ENCODE peak calls at places on chromosomes 3 and 15, in nine cellular contexts. One of them, this sample, is unnamed.

GRCh38 chr3:102018544-102018943 is 169.2 kb downstream of the NFKBIZ start:
- DNase-seq in HTR-8/SVneo: no peak
- DNase-seq in activated CD8-positive, alpha-beta memory T cell treated with anti-CD3 and anti-CD28 coated beads for 1 hour: no peak
- DNase-seq in stimulated activated CD4-positive, alpha-beta T cell treated with anti-CD3 and anti-CD28 coated beads, Interleukin-12 subunit alpha, Interleukin-12 subunit beta, amount 100 ng/mL, for 48 hours: no peak
- DNase-seq in hippocampal formation: no peak
- DNase-seq in neural crest cell: no peak
- DNase-seq in activated T-helper 1 cell treated with Interleukin-2 at 50 U/mL for 16 hours: no peak
- DNase-seq in kidney tubule cell: no peak
- DNase-seq in ELR: no peak
- DNase-seq in this sample: no peak

GRCh38 chr3:13835246-13835645 is 44.6 kb downstream of the WNT7A start:
- DNase-seq in HTR-8/SVneo: no peak
- DNase-seq in activated CD8-positive, alpha-beta memory T cell treated with anti-CD3 and anti-CD28 coated beads for 1 hour: no peak
- DNase-seq in stimulated activated CD4-positive, alpha-beta T cell treated with anti-CD3 and anti-CD28 coated beads, Interleukin-12 subunit alpha, Interleukin-12 subunit beta, amount 100 ng/mL, for 48 hours: no peak
- DNase-seq in hippocampal formation: no peak
- DNase-seq in neural crest cell: no peak
- DNase-seq in activated T-helper 1 cell treated with Interleukin-2 at 50 U/mL for 16 hours: no peak
- DNase-seq in kidney tubule cell: no peak
- DNase-seq in ELR: no peak
- DNase-seq in this sample: no peak

GRCh38 chr3:128975276-128975675 is 18.6 kb downstream of the CFAP92 start:
- DNase-seq in HTR-8/SVneo: no peak
- DNase-seq in activated CD8-positive, alpha-beta memory T cell treated with anti-CD3 and anti-CD28 coated beads for 1 hour: no peak
- DNase-seq in stimulated activated CD4-positive, alpha-beta T cell treated with anti-CD3 and anti-CD28 coated beads, Interleukin-12 subunit alpha, Interleukin-12 subunit beta, amount 100 ng/mL, for 48 hours: no peak
- DNase-seq in hippocampal formation: no peak
- DNase-seq in neural crest cell: no peak
- DNase-seq in activated T-helper 1 cell treated with Interleukin-2 at 50 U/mL for 16 hours: no peak
- DNase-seq in kidney tubule cell: no peak
- DNase-seq in ELR: no peak
- DNase-seq in this sample: no peak

GRCh38 chr3:189424922-189425321 is 206.3 kb upstream of the TP63 start:
- DNase-seq in HTR-8/SVneo: no peak
- DNase-seq in activated CD8-positive, alpha-beta memory T cell treated with anti-CD3 and anti-CD28 coated beads for 1 hour: no peak
- DNase-seq in stimulated activated CD4-positive, alpha-beta T cell treated with anti-CD3 and anti-CD28 coated beads, Interleukin-12 subunit alpha, Interleukin-12 subunit beta, amount 100 ng/mL, for 48 hours: no peak
- DNase-seq in hippocampal formation: no peak
- DNase-seq in neural crest cell: no peak
- DNase-seq in activated T-helper 1 cell treated with Interleukin-2 at 50 U/mL for 16 hours: no peak
- DNase-seq in kidney tubule cell: no peak
- DNase-seq in ELR: no peak
- DNase-seq in this sample: no peak

GRCh38 chr3:180358179-180358578 is 243.8 kb upstream of the TTC14 start:
- DNase-seq in HTR-8/SVneo: no peak
- DNase-seq in activated CD8-positive, alpha-beta memory T cell treated with anti-CD3 and anti-CD28 coated beads for 1 hour: no peak
- DNase-seq in stimulated activated CD4-positive, alpha-beta T cell treated with anti-CD3 and anti-CD28 coated beads, Interleukin-12 subunit alpha, Interleukin-12 subunit beta, amount 100 ng/mL, for 48 hours: no peak
- DNase-seq in hippocampal formation: no peak
- DNase-seq in neural crest cell: no peak
- DNase-seq in activated T-helper 1 cell treated with Interleukin-2 at 50 U/mL for 16 hours: no peak
- DNase-seq in kidney tubule cell: peak
- DNase-seq in ELR: peak
- DNase-seq in this sample: no peak

GRCh38 chr3:104787306-104787705 is 579.4 kb upstream of the ALCAM start:
- DNase-seq in HTR-8/SVneo: no peak
- DNase-seq in activated CD8-positive, alpha-beta memory T cell treated with anti-CD3 and anti-CD28 coated beads for 1 hour: no peak
- DNase-seq in stimulated activated CD4-positive, alpha-beta T cell treated with anti-CD3 and anti-CD28 coated beads, Interleukin-12 subunit alpha, Interleukin-12 subunit beta, amount 100 ng/mL, for 48 hours: no peak
- DNase-seq in hippocampal formation: no peak
- DNase-seq in neural crest cell: no peak
- DNase-seq in activated T-helper 1 cell treated with Interleukin-2 at 50 U/mL for 16 hours: no peak
- DNase-seq in kidney tubule cell: no peak
- DNase-seq in ELR: no peak
- DNase-seq in this sample: no peak

GRCh38 chr3:67657192-67657591 is 2.8 kb upstream of the SUCLG2 start:
- DNase-seq in HTR-8/SVneo: no peak
- DNase-seq in activated CD8-positive, alpha-beta memory T cell treated with anti-CD3 and anti-CD28 coated beads for 1 hour: no peak
- DNase-seq in stimulated activated CD4-positive, alpha-beta T cell treated with anti-CD3 and anti-CD28 coated beads, Interleukin-12 subunit alpha, Interleukin-12 subunit beta, amount 100 ng/mL, for 48 hours: no peak
- DNase-seq in hippocampal formation: no peak
- DNase-seq in neural crest cell: no peak
- DNase-seq in activated T-helper 1 cell treated with Interleukin-2 at 50 U/mL for 16 hours: no peak
- DNase-seq in kidney tubule cell: no peak
- DNase-seq in ELR: no peak
- DNase-seq in this sample: no peak

GRCh38 chr3:111691293-111691909 is 96.3 kb upstream of the ZBED2 start:
- DNase-seq in HTR-8/SVneo: no peak
- DNase-seq in activated CD8-positive, alpha-beta memory T cell treated with anti-CD3 and anti-CD28 coated beads for 1 hour: no peak
- DNase-seq in stimulated activated CD4-positive, alpha-beta T cell treated with anti-CD3 and anti-CD28 coated beads, Interleukin-12 subunit alpha, Interleukin-12 subunit beta, amount 100 ng/mL, for 48 hours: no peak
- DNase-seq in hippocampal formation: peak
- DNase-seq in neural crest cell: no peak
- DNase-seq in activated T-helper 1 cell treated with Interleukin-2 at 50 U/mL for 16 hours: no peak
- DNase-seq in kidney tubule cell: peak
- DNase-seq in ELR: peak
- DNase-seq in this sample: no peak

GRCh38 chr3:9105421-9105820 is 142.1 kb upstream of the RAD18 start:
- DNase-seq in HTR-8/SVneo: no peak
- DNase-seq in activated CD8-positive, alpha-beta memory T cell treated with anti-CD3 and anti-CD28 coated beads for 1 hour: no peak
- DNase-seq in stimulated activated CD4-positive, alpha-beta T cell treated with anti-CD3 and anti-CD28 coated beads, Interleukin-12 subunit alpha, Interleukin-12 subunit beta, amount 100 ng/mL, for 48 hours: no peak
- DNase-seq in hippocampal formation: no peak
- DNase-seq in neural crest cell: no peak
- DNase-seq in activated T-helper 1 cell treated with Interleukin-2 at 50 U/mL for 16 hours: no peak
- DNase-seq in kidney tubule cell: no peak
- DNase-seq in ELR: no peak
- DNase-seq in this sample: no peak

GRCh38 chr3:42600958-42601675 is 631 bp downstream of the NKTR start:
- DNase-seq in HTR-8/SVneo: peak
- DNase-seq in activated CD8-positive, alpha-beta memory T cell treated with anti-CD3 and anti-CD28 coated beads for 1 hour: no peak
- DNase-seq in stimulated activated CD4-positive, alpha-beta T cell treated with anti-CD3 and anti-CD28 coated beads, Interleukin-12 subunit alpha, Interleukin-12 subunit beta, amount 100 ng/mL, for 48 hours: peak
- DNase-seq in hippocampal formation: no peak
- DNase-seq in neural crest cell: no peak
- DNase-seq in activated T-helper 1 cell treated with Interleukin-2 at 50 U/mL for 16 hours: peak
- DNase-seq in kidney tubule cell: peak
- DNase-seq in ELR: peak
- DNase-seq in this sample: peak

GRCh38 chr15:99720533-99720932 is 12.7 kb downstream of the LYSMD4 start:
- DNase-seq in HTR-8/SVneo: no peak
- DNase-seq in activated CD8-positive, alpha-beta memory T cell treated with anti-CD3 and anti-CD28 coated beads for 1 hour: no peak
- DNase-seq in stimulated activated CD4-positive, alpha-beta T cell treated with anti-CD3 and anti-CD28 coated beads, Interleukin-12 subunit alpha, Interleukin-12 subunit beta, amount 100 ng/mL, for 48 hours: no peak
- DNase-seq in hippocampal formation: no peak
- DNase-seq in neural crest cell: no peak
- DNase-seq in activated T-helper 1 cell treated with Interleukin-2 at 50 U/mL for 16 hours: no peak
- DNase-seq in kidney tubule cell: no peak
- DNase-seq in ELR: no peak
- DNase-seq in this sample: no peak

GRCh38 chr3:103195201-103195600 is 760.4 kb downstream of the ZPLD1 start:
- DNase-seq in HTR-8/SVneo: no peak
- DNase-seq in activated CD8-positive, alpha-beta memory T cell treated with anti-CD3 and anti-CD28 coated beads for 1 hour: no peak
- DNase-seq in stimulated activated CD4-positive, alpha-beta T cell treated with anti-CD3 and anti-CD28 coated beads, Interleukin-12 subunit alpha, Interleukin-12 subunit beta, amount 100 ng/mL, for 48 hours: no peak
- DNase-seq in hippocampal formation: no peak
- DNase-seq in neural crest cell: no peak
- DNase-seq in activated T-helper 1 cell treated with Interleukin-2 at 50 U/mL for 16 hours: no peak
- DNase-seq in kidney tubule cell: peak
- DNase-seq in ELR: peak
- DNase-seq in this sample: no peak

GRCh38 chr15:88657326-88658069 is 18.7 kb downstream of the ISG20 start:
- DNase-seq in HTR-8/SVneo: peak
- DNase-seq in activated CD8-positive, alpha-beta memory T cell treated with anti-CD3 and anti-CD28 coated beads for 1 hour: no peak
- DNase-seq in stimulated activated CD4-positive, alpha-beta T cell treated with anti-CD3 and anti-CD28 coated beads, Interleukin-12 subunit alpha, Interleukin-12 subunit beta, amount 100 ng/mL, for 48 hours: no peak
- DNase-seq in hippocampal formation: peak
- DNase-seq in neural crest cell: peak
- DNase-seq in activated T-helper 1 cell treated with Interleukin-2 at 50 U/mL for 16 hours: no peak
- DNase-seq in kidney tubule cell: peak
- DNase-seq in ELR: peak
- DNase-seq in this sample: no peak

GRCh38 chr15:33226559-33227181 is 32.2 kb upstream of the FMN1 start:
- DNase-seq in HTR-8/SVneo: no peak
- DNase-seq in activated CD8-positive, alpha-beta memory T cell treated with anti-CD3 and anti-CD28 coated beads for 1 hour: peak
- DNase-seq in stimulated activated CD4-positive, alpha-beta T cell treated with anti-CD3 and anti-CD28 coated beads, Interleukin-12 subunit alpha, Interleukin-12 subunit beta, amount 100 ng/mL, for 48 hours: peak
- DNase-seq in hippocampal formation: no peak
- DNase-seq in neural crest cell: no peak
- DNase-seq in activated T-helper 1 cell treated with Interleukin-2 at 50 U/mL for 16 hours: peak
- DNase-seq in kidney tubule cell: peak
- DNase-seq in ELR: peak
- DNase-seq in this sample: no peak

GRCh38 chr3:124620600-124621063 is 109.6 kb upstream of the UMPS start:
- DNase-seq in HTR-8/SVneo: peak
- DNase-seq in activated CD8-positive, alpha-beta memory T cell treated with anti-CD3 and anti-CD28 coated beads for 1 hour: no peak
- DNase-seq in stimulated activated CD4-positive, alpha-beta T cell treated with anti-CD3 and anti-CD28 coated beads, Interleukin-12 subunit alpha, Interleukin-12 subunit beta, amount 100 ng/mL, for 48 hours: no peak
- DNase-seq in hippocampal formation: no peak
- DNase-seq in neural crest cell: no peak
- DNase-seq in activated T-helper 1 cell treated with Interleukin-2 at 50 U/mL for 16 hours: no peak
- DNase-seq in kidney tubule cell: peak
- DNase-seq in ELR: peak
- DNase-seq in this sample: no peak

GRCh38 chr15:70320077-70320830 is 222.5 kb upstream of the TLE3 start:
- DNase-seq in HTR-8/SVneo: no peak
- DNase-seq in activated CD8-positive, alpha-beta memory T cell treated with anti-CD3 and anti-CD28 coated beads for 1 hour: no peak
- DNase-seq in stimulated activated CD4-positive, alpha-beta T cell treated with anti-CD3 and anti-CD28 coated beads, Interleukin-12 subunit alpha, Interleukin-12 subunit beta, amount 100 ng/mL, for 48 hours: no peak
- DNase-seq in hippocampal formation: peak
- DNase-seq in neural crest cell: no peak
- DNase-seq in activated T-helper 1 cell treated with Interleukin-2 at 50 U/mL for 16 hours: no peak
- DNase-seq in kidney tubule cell: no peak
- DNase-seq in ELR: no peak
- DNase-seq in this sample: no peak

GRCh38 chr3:45104715-45105711 is 41.2 kb downstream of the CDCP1 start:
- DNase-seq in HTR-8/SVneo: no peak
- DNase-seq in activated CD8-positive, alpha-beta memory T cell treated with anti-CD3 and anti-CD28 coated beads for 1 hour: no peak
- DNase-seq in stimulated activated CD4-positive, alpha-beta T cell treated with anti-CD3 and anti-CD28 coated beads, Interleukin-12 subunit alpha, Interleukin-12 subunit beta, amount 100 ng/mL, for 48 hours: no peak
- DNase-seq in hippocampal formation: no peak
- DNase-seq in neural crest cell: no peak
- DNase-seq in activated T-helper 1 cell treated with Interleukin-2 at 50 U/mL for 16 hours: no peak
- DNase-seq in kidney tubule cell: peak
- DNase-seq in ELR: peak
- DNase-seq in this sample: no peak

GRCh38 chr3:139509631-139510030 is 29.9 kb downstream of the RBP1 start:
- DNase-seq in HTR-8/SVneo: no peak
- DNase-seq in activated CD8-positive, alpha-beta memory T cell treated with anti-CD3 and anti-CD28 coated beads for 1 hour: no peak
- DNase-seq in stimulated activated CD4-positive, alpha-beta T cell treated with anti-CD3 and anti-CD28 coated beads, Interleukin-12 subunit alpha, Interleukin-12 subunit beta, amount 100 ng/mL, for 48 hours: no peak
- DNase-seq in hippocampal formation: no peak
- DNase-seq in neural crest cell: no peak
- DNase-seq in activated T-helper 1 cell treated with Interleukin-2 at 50 U/mL for 16 hours: no peak
- DNase-seq in kidney tubule cell: no peak
- DNase-seq in ELR: no peak
- DNase-seq in this sample: no peak

GRCh38 chr15:50247819-50248650 is 17.5 kb downstream of the HDC start:
- DNase-seq in HTR-8/SVneo: no peak
- DNase-seq in activated CD8-positive, alpha-beta memory T cell treated with anti-CD3 and anti-CD28 coated beads for 1 hour: no peak
- DNase-seq in stimulated activated CD4-positive, alpha-beta T cell treated with anti-CD3 and anti-CD28 coated beads, Interleukin-12 subunit alpha, Interleukin-12 subunit beta, amount 100 ng/mL, for 48 hours: peak
- DNase-seq in hippocampal formation: no peak
- DNase-seq in neural crest cell: no peak
- DNase-seq in activated T-helper 1 cell treated with Interleukin-2 at 50 U/mL for 16 hours: no peak
- DNase-seq in kidney tubule cell: peak
- DNase-seq in ELR: peak
- DNase-seq in this sample: peak

GRCh38 chr3:12242772-12243171 is 46.1 kb upstream of the PPARG start:
- DNase-seq in HTR-8/SVneo: no peak
- DNase-seq in activated CD8-positive, alpha-beta memory T cell treated with anti-CD3 and anti-CD28 coated beads for 1 hour: no peak
- DNase-seq in stimulated activated CD4-positive, alpha-beta T cell treated with anti-CD3 and anti-CD28 coated beads, Interleukin-12 subunit alpha, Interleukin-12 subunit beta, amount 100 ng/mL, for 48 hours: no peak
- DNase-seq in hippocampal formation: no peak
- DNase-seq in neural crest cell: no peak
- DNase-seq in activated T-helper 1 cell treated with Interleukin-2 at 50 U/mL for 16 hours: no peak
- DNase-seq in kidney tubule cell: no peak
- DNase-seq in ELR: no peak
- DNase-seq in this sample: no peak

GRCh38 chr15:45187894-45188830 is at the start of gene SHF:
- DNase-seq in HTR-8/SVneo: peak
- DNase-seq in activated CD8-positive, alpha-beta memory T cell treated with anti-CD3 and anti-CD28 coated beads for 1 hour: no peak
- DNase-seq in stimulated activated CD4-positive, alpha-beta T cell treated with anti-CD3 and anti-CD28 coated beads, Interleukin-12 subunit alpha, Interleukin-12 subunit beta, amount 100 ng/mL, for 48 hours: peak
- DNase-seq in hippocampal formation: peak
- DNase-seq in neural crest cell: peak
- DNase-seq in activated T-helper 1 cell treated with Interleukin-2 at 50 U/mL for 16 hours: peak
- DNase-seq in kidney tubule cell: no peak
- DNase-seq in ELR: peak
- DNase-seq in this sample: peak

GRCh38 chr15:64844576-64845140 is 2.9 kb downstream of the PLEKHO2 start:
- DNase-seq in HTR-8/SVneo: no peak
- DNase-seq in activated CD8-positive, alpha-beta memory T cell treated with anti-CD3 and anti-CD28 coated beads for 1 hour: no peak
- DNase-seq in stimulated activated CD4-positive, alpha-beta T cell treated with anti-CD3 and anti-CD28 coated beads, Interleukin-12 subunit alpha, Interleukin-12 subunit beta, amount 100 ng/mL, for 48 hours: no peak
- DNase-seq in hippocampal formation: no peak
- DNase-seq in neural crest cell: no peak
- DNase-seq in activated T-helper 1 cell treated with Interleukin-2 at 50 U/mL for 16 hours: no peak
- DNase-seq in kidney tubule cell: no peak
- DNase-seq in ELR: no peak
- DNase-seq in this sample: no peak

GRCh38 chr15:30953731-30954378 is 37.6 kb downstream of the MTMR10 start:
- DNase-seq in HTR-8/SVneo: peak
- DNase-seq in activated CD8-positive, alpha-beta memory T cell treated with anti-CD3 and anti-CD28 coated beads for 1 hour: no peak
- DNase-seq in stimulated activated CD4-positive, alpha-beta T cell treated with anti-CD3 and anti-CD28 coated beads, Interleukin-12 subunit alpha, Interleukin-12 subunit beta, amount 100 ng/mL, for 48 hours: no peak
- DNase-seq in hippocampal formation: no peak
- DNase-seq in neural crest cell: no peak
- DNase-seq in activated T-helper 1 cell treated with Interleukin-2 at 50 U/mL for 16 hours: no peak
- DNase-seq in kidney tubule cell: peak
- DNase-seq in ELR: peak
- DNase-seq in this sample: no peak

GRCh38 chr3:157128771-157129671 is 30.9 kb downstream of the CCNL1 start:
- DNase-seq in HTR-8/SVneo: peak
- DNase-seq in activated CD8-positive, alpha-beta memory T cell treated with anti-CD3 and anti-CD28 coated beads for 1 hour: no peak
- DNase-seq in stimulated activated CD4-positive, alpha-beta T cell treated with anti-CD3 and anti-CD28 coated beads, Interleukin-12 subunit alpha, Interleukin-12 subunit beta, amount 100 ng/mL, for 48 hours: no peak
- DNase-seq in hippocampal formation: no peak
- DNase-seq in neural crest cell: no peak
- DNase-seq in activated T-helper 1 cell treated with Interleukin-2 at 50 U/mL for 16 hours: peak
- DNase-seq in kidney tubule cell: peak
- DNase-seq in ELR: peak
- DNase-seq in this sample: peak

GRCh38 chr15:100261302-100262240 is 80.2 kb downstream of the ADAMTS17 start:
- DNase-seq in HTR-8/SVneo: no peak
- DNase-seq in activated CD8-positive, alpha-beta memory T cell treated with anti-CD3 and anti-CD28 coated beads for 1 hour: no peak
- DNase-seq in stimulated activated CD4-positive, alpha-beta T cell treated with anti-CD3 and anti-CD28 coated beads, Interleukin-12 subunit alpha, Interleukin-12 subunit beta, amount 100 ng/mL, for 48 hours: no peak
- DNase-seq in hippocampal formation: no peak
- DNase-seq in neural crest cell: no peak
- DNase-seq in activated T-helper 1 cell treated with Interleukin-2 at 50 U/mL for 16 hours: no peak
- DNase-seq in kidney tubule cell: no peak
- DNase-seq in ELR: no peak
- DNase-seq in this sample: no peak

GRCh38 chr3:10242182-10243065 is 5.8 kb upstream of the TATDN2 start:
- DNase-seq in HTR-8/SVneo: no peak
- DNase-seq in activated CD8-positive, alpha-beta memory T cell treated with anti-CD3 and anti-CD28 coated beads for 1 hour: peak
- DNase-seq in stimulated activated CD4-positive, alpha-beta T cell treated with anti-CD3 and anti-CD28 coated beads, Interleukin-12 subunit alpha, Interleukin-12 subunit beta, amount 100 ng/mL, for 48 hours: peak
- DNase-seq in hippocampal formation: no peak
- DNase-seq in neural crest cell: no peak
- DNase-seq in activated T-helper 1 cell treated with Interleukin-2 at 50 U/mL for 16 hours: peak
- DNase-seq in kidney tubule cell: peak
- DNase-seq in ELR: peak
- DNase-seq in this sample: peak

GRCh38 chr3:70982700-70983140 is 600.8 kb downstream of the FOXP1 start:
- DNase-seq in HTR-8/SVneo: peak
- DNase-seq in activated CD8-positive, alpha-beta memory T cell treated with anti-CD3 and anti-CD28 coated beads for 1 hour: no peak
- DNase-seq in stimulated activated CD4-positive, alpha-beta T cell treated with anti-CD3 and anti-CD28 coated beads, Interleukin-12 subunit alpha, Interleukin-12 subunit beta, amount 100 ng/mL, for 48 hours: no peak
- DNase-seq in hippocampal formation: peak
- DNase-seq in neural crest cell: peak
- DNase-seq in activated T-helper 1 cell treated with Interleukin-2 at 50 U/mL for 16 hours: no peak
- DNase-seq in kidney tubule cell: peak
- DNase-seq in ELR: peak
- DNase-seq in this sample: no peak

GRCh38 chr15:89090791-89091666 is 2.8 kb downstream of the ABHD2 start:
- DNase-seq in HTR-8/SVneo: no peak
- DNase-seq in activated CD8-positive, alpha-beta memory T cell treated with anti-CD3 and anti-CD28 coated beads for 1 hour: no peak
- DNase-seq in stimulated activated CD4-positive, alpha-beta T cell treated with anti-CD3 and anti-CD28 coated beads, Interleukin-12 subunit alpha, Interleukin-12 subunit beta, amount 100 ng/mL, for 48 hours: peak
- DNase-seq in hippocampal formation: peak
- DNase-seq in neural crest cell: no peak
- DNase-seq in activated T-helper 1 cell treated with Interleukin-2 at 50 U/mL for 16 hours: peak
- DNase-seq in kidney tubule cell: peak
- DNase-seq in ELR: peak
- DNase-seq in this sample: no peak

GRCh38 chr3:89155811-89156210 is 48.4 kb downstream of the EPHA3 start:
- DNase-seq in HTR-8/SVneo: no peak
- DNase-seq in activated CD8-positive, alpha-beta memory T cell treated with anti-CD3 and anti-CD28 coated beads for 1 hour: no peak
- DNase-seq in stimulated activated CD4-positive, alpha-beta T cell treated with anti-CD3 and anti-CD28 coated beads, Interleukin-12 subunit alpha, Interleukin-12 subunit beta, amount 100 ng/mL, for 48 hours: no peak
- DNase-seq in hippocampal formation: no peak
- DNase-seq in neural crest cell: no peak
- DNase-seq in activated T-helper 1 cell treated with Interleukin-2 at 50 U/mL for 16 hours: no peak
- DNase-seq in kidney tubule cell: no peak
- DNase-seq in ELR: no peak
- DNase-seq in this sample: no peak

GRCh38 chr3:113496924-113497323 is 18.0 kb downstream of the SPICE1 start:
- DNase-seq in HTR-8/SVneo: no peak
- DNase-seq in activated CD8-positive, alpha-beta memory T cell treated with anti-CD3 and anti-CD28 coated beads for 1 hour: no peak
- DNase-seq in stimulated activated CD4-positive, alpha-beta T cell treated with anti-CD3 and anti-CD28 coated beads, Interleukin-12 subunit alpha, Interleukin-12 subunit beta, amount 100 ng/mL, for 48 hours: no peak
- DNase-seq in hippocampal formation: no peak
- DNase-seq in neural crest cell: no peak
- DNase-seq in activated T-helper 1 cell treated with Interleukin-2 at 50 U/mL for 16 hours: no peak
- DNase-seq in kidney tubule cell: peak
- DNase-seq in ELR: peak
- DNase-seq in this sample: no peak

GRCh38 chr3:28050895-28051294 is 190.5 kb upstream of the CMC1 start:
- DNase-seq in HTR-8/SVneo: no peak
- DNase-seq in activated CD8-positive, alpha-beta memory T cell treated with anti-CD3 and anti-CD28 coated beads for 1 hour: no peak
- DNase-seq in stimulated activated CD4-positive, alpha-beta T cell treated with anti-CD3 and anti-CD28 coated beads, Interleukin-12 subunit alpha, Interleukin-12 subunit beta, amount 100 ng/mL, for 48 hours: peak
- DNase-seq in hippocampal formation: no peak
- DNase-seq in neural crest cell: no peak
- DNase-seq in activated T-helper 1 cell treated with Interleukin-2 at 50 U/mL for 16 hours: no peak
- DNase-seq in kidney tubule cell: peak
- DNase-seq in ELR: peak
- DNase-seq in this sample: no peak

This sample was measured in effector memory CD4-positive, alpha-beta T cell.